ENCODE peak calls at places on chromosomes 16 and 17, in eight cellular contexts. One of them, this sample, is unnamed.

GRCh38 chr17:28528329-28529011 is 22.3 kb downstream of the FOXN1 start:
- DNase-seq in sigmoid colon: no peak
- DNase-seq in GM23248: peak; percentile 79
- DNase-seq in lower lobe of right lung: no peak
- DNase-seq in neural progenitor cell: peak; percentile 71
- DNase-seq in upper lobe of left lung: peak; percentile 79
- DNase-seq in heart left ventricle: no peak
- DNase-seq in psoas muscle: no peak
- DNase-seq in this sample: no peak

GRCh38 chr17:13917635-13918034 is 151.7 kb upstream of the COX10 start:
- DNase-seq in sigmoid colon: no peak
- DNase-seq in neural progenitor cell: no peak
- DNase-seq in lower lobe of right lung: no peak
- DNase-seq in psoas muscle: no peak
- DNase-seq in heart left ventricle: no peak
- DNase-seq in GM23248: no peak
- DNase-seq in upper lobe of left lung: no peak
- DNase-seq in this sample: no peak

GRCh38 chr17:44677136-44677535 is 12.4 kb downstream of the CCDC43 start:
- DNase-seq in psoas muscle: no peak
- DNase-seq in GM23248: peak; percentile 17
- DNase-seq in neural progenitor cell: no peak
- DNase-seq in upper lobe of left lung: no peak
- DNase-seq in sigmoid colon: no peak
- DNase-seq in lower lobe of right lung: no peak
- DNase-seq in heart left ventricle: no peak
- DNase-seq in this sample: no peak

GRCh38 chr16:64695684-64696083 is 426.2 kb downstream of the CDH11 start:
- DNase-seq in sigmoid colon: no peak
- DNase-seq in lower lobe of right lung: no peak
- DNase-seq in psoas muscle: no peak
- DNase-seq in heart left ventricle: no peak
- DNase-seq in upper lobe of left lung: no peak
- DNase-seq in GM23248: peak; percentile 47
- DNase-seq in neural progenitor cell: no peak
- DNase-seq in this sample: no peak

GRCh38 chr16:636206-637080 is at the start of gene METTL26:
- DNase-seq in neural progenitor cell: peak; percentile 98
- DNase-seq in lower lobe of right lung: peak; percentile 98
- DNase-seq in heart left ventricle: peak; percentile 95
- DNase-seq in psoas muscle: peak; percentile 97
- DNase-seq in GM23248: peak; percentile 98
- DNase-seq in upper lobe of left lung: peak; percentile 98
- DNase-seq in sigmoid colon: peak; percentile 98
- DNase-seq in this sample: peak; percentile 95

GRCh38 chr17:13600475-13601316 is 1.0 kb downstream of the HS3ST3A1 start:
- DNase-seq in lower lobe of right lung: no peak
- DNase-seq in upper lobe of left lung: no peak
- DNase-seq in GM23248: peak; percentile 68
- DNase-seq in sigmoid colon: no peak
- DNase-seq in psoas muscle: no peak
- DNase-seq in neural progenitor cell: peak; percentile 73
- DNase-seq in heart left ventricle: no peak
- DNase-seq in this sample: no peak

GRCh38 chr17:6072157-6072556 is 2.0 kb downstream of the WSCD1 start:
- DNase-seq in psoas muscle: no peak
- DNase-seq in neural progenitor cell: no peak
- DNase-seq in upper lobe of left lung: no peak
- DNase-seq in sigmoid colon: no peak
- DNase-seq in GM23248: peak; percentile 42
- DNase-seq in lower lobe of right lung: no peak
- DNase-seq in heart left ventricle: no peak
- DNase-seq in this sample: no peak

GRCh38 chr17:56424543-56425044 is 168.9 kb upstream of the NOG start:
- DNase-seq in sigmoid colon: no peak
- DNase-seq in upper lobe of left lung: no peak
- DNase-seq in heart left ventricle: no peak
- DNase-seq in lower lobe of right lung: no peak
- DNase-seq in GM23248: no peak
- DNase-seq in psoas muscle: no peak
- DNase-seq in neural progenitor cell: no peak
- DNase-seq in this sample: no peak

GRCh38 chr17:7835818-7836595 is 2.0 kb downstream of the KDM6B start:
- DNase-seq in upper lobe of left lung: peak; percentile 82
- DNase-seq in psoas muscle: peak; percentile 71
- DNase-seq in sigmoid colon: peak; percentile 90
- DNase-seq in neural progenitor cell: peak; percentile 77
- DNase-seq in heart left ventricle: peak; percentile 88
- DNase-seq in GM23248: peak; percentile 77
- DNase-seq in lower lobe of right lung: peak; percentile 79
- DNase-seq in this sample: peak; percentile 62

GRCh38 chr16:87126403-87127025 is 190.7 kb downstream of the C16orf95 start:
- DNase-seq in sigmoid colon: peak; percentile 15
- DNase-seq in GM23248: no peak
- DNase-seq in psoas muscle: no peak
- DNase-seq in neural progenitor cell: no peak
- DNase-seq in heart left ventricle: no peak
- DNase-seq in upper lobe of left lung: no peak
- DNase-seq in lower lobe of right lung: no peak
- DNase-seq in this sample: no peak

GRCh38 chr16:13429411-13429810 is 490.5 kb upstream of the ERCC4 start:
- DNase-seq in upper lobe of left lung: no peak
- DNase-seq in neural progenitor cell: no peak
- DNase-seq in psoas muscle: no peak
- DNase-seq in sigmoid colon: no peak
- DNase-seq in lower lobe of right lung: no peak
- DNase-seq in heart left ventricle: no peak
- DNase-seq in GM23248: no peak
- DNase-seq in this sample: no peak

DNA sequence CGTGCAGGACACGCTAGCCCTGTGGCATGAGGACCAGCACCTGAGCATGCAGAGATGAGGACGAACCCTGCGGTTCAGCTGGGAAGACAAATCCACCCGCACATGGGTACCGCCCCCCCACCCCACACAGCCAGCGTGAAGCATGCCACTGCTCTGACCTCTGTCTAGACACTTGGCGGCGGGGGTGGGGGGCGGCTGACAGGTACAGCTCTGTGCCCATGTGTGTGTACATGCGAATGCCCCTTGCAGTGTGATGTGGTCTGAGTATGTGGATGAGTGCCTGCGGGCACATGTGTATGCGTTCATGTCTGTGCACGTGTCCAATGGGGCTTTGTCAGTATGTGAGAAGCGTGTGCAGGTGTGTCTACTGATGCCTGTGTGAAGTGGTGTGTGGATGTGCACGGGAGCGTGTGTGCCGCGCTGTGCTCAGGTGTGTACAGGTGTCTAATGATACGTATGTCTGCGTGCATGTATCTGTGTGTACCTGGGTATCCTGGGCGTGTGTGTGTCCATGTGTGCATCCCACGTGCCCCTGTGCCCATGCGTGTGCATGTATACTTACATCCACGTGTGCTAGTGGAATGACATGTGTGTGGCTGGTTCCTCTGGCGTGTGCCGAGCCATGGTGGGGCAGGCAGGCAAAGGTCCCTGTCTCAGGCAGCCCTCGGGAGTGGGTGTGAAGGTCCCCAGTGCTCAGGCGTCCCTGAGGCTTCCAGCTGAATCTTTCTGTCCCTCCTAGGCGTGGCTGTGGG is 650 bp upstream of the RAP1GAP2 start:
- DNase-seq in psoas muscle: no peak
- DNase-seq in sigmoid colon: no peak
- DNase-seq in upper lobe of left lung: no peak
- DNase-seq in lower lobe of right lung: no peak
- DNase-seq in neural progenitor cell: no peak
- DNase-seq in GM23248: no peak
- DNase-seq in heart left ventricle: no peak
- DNase-seq in this sample: peak; percentile 58
- H3K4me1 ChIP-seq in psoas muscle: no peaks in the 10 kb centered on the region
- H3K4me1 ChIP-seq in sigmoid colon: no peaks in the 10 kb centered on the region
- H3K4me1 ChIP-seq in upper lobe of left lung: peaks cover 21% of the 10 kb centered on the region
- H3K4me1 ChIP-seq in lower lobe of right lung: peaks cover 23% of the 10 kb centered on the region
- H3K4me1 ChIP-seq in neural progenitor cell: peaks cover 6% of the 10 kb centered on the region
- H3K4me1 ChIP-seq in GM23248: no peaks in the 10 kb centered on the region
- H3K4me1 ChIP-seq in heart left ventricle: peaks cover 69% of the 10 kb centered on the region
- H3K4me1 ChIP-seq in this sample: peaks cover 67% of the 10 kb centered on the region

GRCh38 chr17:77396610-77397009 is 255.8 kb downstream of the SEC14L1 start:
- DNase-seq in psoas muscle: no peak
- DNase-seq in GM23248: peak; percentile 96
- DNase-seq in neural progenitor cell: no peak
- DNase-seq in heart left ventricle: no peak
- DNase-seq in sigmoid colon: no peak
- DNase-seq in upper lobe of left lung: no peak
- DNase-seq in lower lobe of right lung: no peak
- DNase-seq in this sample: no peak
- H3K4me1 ChIP-seq in psoas muscle: peaks cover 72% of the 10 kb centered on the region
- H3K4me1 ChIP-seq in GM23248: peaks cover 76% of the 10 kb centered on the region
- H3K4me1 ChIP-seq in neural progenitor cell: peaks cover 38% of the 10 kb centered on the region
- H3K4me1 ChIP-seq in heart left ventricle: peaks cover 63% of the 10 kb centered on the region
- H3K4me1 ChIP-seq in sigmoid colon: peaks cover 96% of the 10 kb centered on the region
- H3K4me1 ChIP-seq in upper lobe of left lung: peaks cover 53% of the 10 kb centered on the region
- H3K4me1 ChIP-seq in lower lobe of right lung: peaks cover 57% of the 10 kb centered on the region
- H3K4me1 ChIP-seq in this sample: peaks cover 55% of the 10 kb centered on the region

DNA sequence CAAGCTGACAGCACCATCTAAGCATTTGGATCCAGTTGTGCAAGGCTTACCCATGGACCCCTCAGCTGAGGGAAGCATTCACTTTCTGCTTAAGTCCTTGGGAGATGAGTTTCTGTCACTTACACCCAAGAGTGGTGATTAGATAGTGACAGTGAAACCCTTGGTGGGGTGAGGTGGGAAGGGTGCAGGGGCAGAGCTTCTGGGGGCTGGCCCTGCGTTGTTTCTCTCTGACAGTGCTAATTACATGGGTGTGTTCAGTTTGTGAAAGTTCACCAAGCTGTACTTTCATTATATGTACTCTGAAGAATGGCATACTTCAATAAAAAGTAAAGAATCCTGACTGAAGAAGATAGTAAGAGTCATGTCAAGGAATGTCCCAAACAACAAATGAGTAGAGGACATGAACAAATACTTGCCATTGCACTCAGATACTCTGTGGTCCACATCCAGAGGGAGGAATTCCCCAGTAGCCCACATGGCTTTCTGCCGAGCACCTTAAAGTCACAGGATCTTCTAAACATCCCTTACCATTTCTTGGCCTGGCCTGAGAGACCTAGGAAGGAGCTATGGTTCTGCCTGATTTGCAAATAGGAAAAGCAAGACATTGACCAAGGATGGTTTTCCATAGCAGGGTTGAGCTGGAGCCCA is 8.5 kb downstream of the CHST6 start:
- DNase-seq in upper lobe of left lung: no peak
- DNase-seq in psoas muscle: no peak
- DNase-seq in lower lobe of right lung: no peak
- DNase-seq in heart left ventricle: no peak
- DNase-seq in GM23248: no peak
- DNase-seq in sigmoid colon: no peak
- DNase-seq in neural progenitor cell: no peak
- DNase-seq in this sample: no peak
- H3K4me1 ChIP-seq in upper lobe of left lung: no peaks in the 10 kb centered on the region
- H3K4me1 ChIP-seq in psoas muscle: peaks cover 4% of the 10 kb centered on the region
- H3K4me1 ChIP-seq in lower lobe of right lung: no peaks in the 10 kb centered on the region
- H3K4me1 ChIP-seq in heart left ventricle: no peaks in the 10 kb centered on the region
- H3K4me1 ChIP-seq in GM23248: no peaks in the 10 kb centered on the region
- H3K4me1 ChIP-seq in sigmoid colon: no peaks in the 10 kb centered on the region
- H3K4me1 ChIP-seq in neural progenitor cell: peaks cover 5% of the 10 kb centered on the region
- H3K4me1 ChIP-seq in this sample: no peaks in the 10 kb centered on the region

DNA sequence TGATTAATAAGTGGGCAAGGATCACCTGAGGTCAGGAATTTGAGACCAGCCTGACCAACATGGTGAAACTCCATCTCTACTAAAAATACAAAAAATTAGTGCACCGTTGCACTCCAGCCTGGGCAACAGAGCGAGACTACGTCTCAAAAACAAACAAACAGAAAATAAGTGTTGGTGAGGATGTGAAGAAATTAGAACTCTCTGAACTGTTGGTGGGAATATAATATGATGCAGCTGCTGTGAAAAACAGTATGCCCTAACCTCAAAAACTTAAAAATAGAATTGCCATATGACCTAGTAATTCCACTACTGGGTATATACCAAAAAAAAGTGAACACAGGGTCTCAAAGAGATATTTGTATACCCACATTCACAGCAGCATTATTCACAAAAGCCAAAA is 26.1 kb downstream of the GLG1 start:
- DNase-seq in upper lobe of left lung: no peak
- DNase-seq in lower lobe of right lung: no peak
- DNase-seq in heart left ventricle: no peak
- DNase-seq in sigmoid colon: no peak
- DNase-seq in psoas muscle: no peak
- DNase-seq in GM23248: no peak
- DNase-seq in neural progenitor cell: no peak
- DNase-seq in this sample: no peak
- H3K4me1 ChIP-seq in upper lobe of left lung: peaks cover 12% of the 10 kb centered on the region
- H3K4me1 ChIP-seq in lower lobe of right lung: peaks cover 37% of the 10 kb centered on the region
- H3K4me1 ChIP-seq in heart left ventricle: peaks cover 49% of the 10 kb centered on the region
- H3K4me1 ChIP-seq in sigmoid colon: peaks cover 27% of the 10 kb centered on the region
- H3K4me1 ChIP-seq in psoas muscle: peaks cover 54% of the 10 kb centered on the region
- H3K4me1 ChIP-seq in GM23248: peaks cover 16% of the 10 kb centered on the region
- H3K4me1 ChIP-seq in neural progenitor cell: no peaks in the 10 kb centered on the region
- H3K4me1 ChIP-seq in this sample: peaks cover 45% of the 10 kb centered on the region

GRCh38 chr17:50972579-50972978 is 106.4 kb upstream of the TOB1 start:
- DNase-seq in upper lobe of left lung: no peak
- DNase-seq in lower lobe of right lung: no peak
- DNase-seq in sigmoid colon: no peak
- DNase-seq in neural progenitor cell: no peak
- DNase-seq in GM23248: no peak
- DNase-seq in psoas muscle: no peak
- DNase-seq in heart left ventricle: no peak
- DNase-seq in this sample: no peak
- H3K4me1 ChIP-seq in upper lobe of left lung: no peaks in the 10 kb centered on the region
- H3K4me1 ChIP-seq in lower lobe of right lung: peaks cover 4% of the 10 kb centered on the region
- H3K4me1 ChIP-seq in sigmoid colon: peaks cover 4% of the 10 kb centered on the region
- H3K4me1 ChIP-seq in neural progenitor cell: no peaks in the 10 kb centered on the region
- H3K4me1 ChIP-seq in GM23248: peaks cover 6% of the 10 kb centered on the region
- H3K4me1 ChIP-seq in psoas muscle: peaks cover 4% of the 10 kb centered on the region
- H3K4me1 ChIP-seq in heart left ventricle: peaks cover 11% of the 10 kb centered on the region
- H3K4me1 ChIP-seq in this sample: peaks cover 7% of the 10 kb centered on the region

This sample was measured in CD8-positive, alpha-beta memory T cell.